ENCODE peak calls at places on chromosome 6, in nine cellular contexts. M, R, W, J, H, E, B, V and L are unnamed samples.

GRCh38 chr6:137159912-137160311 is 13.5 kb downstream of the IL22RA2 start:
- DNase-seq in M (no peak), R (peak), W (no peak), J (no peak), H (no peak), E (no peak), B (no peak), V (no peak), L (no peak)

GRCh38 chr6:125044667-125045066 is 82.4 kb downstream of the RNF217 start:
- DNase-seq in M (no peak), R (no peak), W (no peak), J (no peak), H (no peak), E (no peak), B (no peak), V (no peak), L (no peak)

GRCh38 chr6:40563111-40563510 is 24.1 kb downstream of the LRFN2 start:
- DNase-seq in M (no peak), R (no peak), W (peak), J (no peak), H (no peak), E (no peak), B (no peak), V (no peak), L (no peak)

GRCh38 chr6:82589509-82590206 is 226.0 kb downstream of the TPBG start:
- DNase-seq in M (no peak), R (peak), W (peak), J (no peak), H (no peak), E (no peak), B (no peak), V (no peak), L (no peak)

GRCh38 chr6:20600831-20601230 is 66.6 kb downstream of the CDKAL1 start:
- DNase-seq in M (no peak), R (no peak), W (no peak), J (no peak), H (no peak), E (no peak), B (no peak), V (no peak), L (no peak)

GRCh38 chr6:44245912-44246662 is 814 bp upstream of the HSP90AB1 start:
- DNase-seq in M (peak), R (peak), W (peak), J (peak), H (peak), E (peak), B (peak), V (peak), L (peak)

GRCh38 chr6:122610690-122611455 is 668 bp downstream of the PKIB start:
- DNase-seq in M (peak), R (peak), W (peak), J (no peak), H (no peak), E (peak), B (peak), V (no peak), L (peak)

GRCh38 chr6:10174056-10174455 is 240.8 kb downstream of the TFAP2A start:
- DNase-seq in M (no peak), R (no peak), W (no peak), J (no peak), H (no peak), E (no peak), B (no peak), V (no peak), L (no peak)

GRCh38 chr6:105596284-105596755 is 193.4 kb upstream of the PREP start:
- DNase-seq in M (no peak), R (peak), W (no peak), J (no peak), H (no peak), E (no peak), B (no peak), V (no peak), L (no peak)